ENCODE peak calls at places on chromosomes 12 and 14, in eight cellular contexts. One of them, this sample, is unnamed.

GRCh38 chr12:68977909-68978610 is 45.1 kb upstream of the CPM start:
- DNase-seq in kidney epithelial cell: no peak
- DNase-seq in tibial nerve: no peak
- DNase-seq in AG04450: no peak
- DNase-seq in GM13976: no peak
- DNase-seq in Panc1: no peak
- DNase-seq in body of pancreas: no peak
- DNase-seq in left ventricle myocardium inferior: no peak
- DNase-seq in this sample: no peak

GRCh38 chr12:57165741-57166140 is 18.3 kb upstream of the LRP1-AS start:
- DNase-seq in left ventricle myocardium inferior: no peak
- DNase-seq in kidney epithelial cell: no peak
- DNase-seq in tibial nerve: no peak
- DNase-seq in Panc1: no peak
- DNase-seq in AG04450: no peak
- DNase-seq in body of pancreas: no peak
- DNase-seq in GM13976: no peak
- DNase-seq in this sample: no peak

GRCh38 chr12:89943461-89943860 is 234.8 kb upstream of the ATP2B1 start:
- DNase-seq in AG04450: no peak
- DNase-seq in left ventricle myocardium inferior: no peak
- DNase-seq in body of pancreas: no peak
- DNase-seq in tibial nerve: no peak
- DNase-seq in GM13976: no peak
- DNase-seq in kidney epithelial cell: no peak
- DNase-seq in Panc1: no peak
- DNase-seq in this sample: no peak

GRCh38 chr14:49876563-49877127 is 16.2 kb upstream of the ARF6 start:
- DNase-seq in kidney epithelial cell: no peak
- DNase-seq in AG04450: no peak
- DNase-seq in Panc1: no peak
- DNase-seq in tibial nerve: no peak
- DNase-seq in body of pancreas: no peak
- DNase-seq in left ventricle myocardium inferior: no peak
- DNase-seq in GM13976: no peak
- DNase-seq in this sample: no peak

GRCh38 chr12:131834798-131835615 is 6.8 kb downstream of the MMP17 start:
- DNase-seq in Panc1: no peak
- DNase-seq in AG04450: no peak
- DNase-seq in GM13976: no peak
- DNase-seq in kidney epithelial cell: no peak
- DNase-seq in left ventricle myocardium inferior: no peak
- DNase-seq in body of pancreas: no peak
- DNase-seq in tibial nerve: no peak
- DNase-seq in this sample: no peak

GRCh38 chr12:6307521-6307920 is 3.0 kb upstream of the PLEKHG6 start:
- DNase-seq in GM13976: no peak
- DNase-seq in body of pancreas: no peak
- DNase-seq in Panc1: no peak
- DNase-seq in left ventricle myocardium inferior: no peak
- DNase-seq in kidney epithelial cell: no peak
- DNase-seq in tibial nerve: no peak
- DNase-seq in AG04450: no peak
- DNase-seq in this sample: peak

GRCh38 chr12:99234702-99235101 is 412.9 kb upstream of the GARIN6 start:
- DNase-seq in tibial nerve: no peak
- DNase-seq in left ventricle myocardium inferior: no peak
- DNase-seq in AG04450: no peak
- DNase-seq in GM13976: no peak
- DNase-seq in body of pancreas: no peak
- DNase-seq in Panc1: no peak
- DNase-seq in kidney epithelial cell: no peak
- DNase-seq in this sample: no peak

GRCh38 chr12:131251336-131252101 is 297.8 kb downstream of the ADGRD1 start:
- DNase-seq in Panc1: no peak
- DNase-seq in kidney epithelial cell: no peak
- DNase-seq in AG04450: no peak
- DNase-seq in body of pancreas: no peak
- DNase-seq in left ventricle myocardium inferior: no peak
- DNase-seq in tibial nerve: no peak
- DNase-seq in GM13976: no peak
- DNase-seq in this sample: no peak

GRCh38 chr12:116148844-116149243 is 128.6 kb downstream of the MED13L start:
- DNase-seq in left ventricle myocardium inferior: no peak
- DNase-seq in AG04450: no peak
- DNase-seq in GM13976: no peak
- DNase-seq in tibial nerve: no peak
- DNase-seq in kidney epithelial cell: no peak
- DNase-seq in Panc1: no peak
- DNase-seq in body of pancreas: no peak
- DNase-seq in this sample: no peak

GRCh38 chr12:66087365-66087943 is 43.1 kb downstream of the LLPH start:
- DNase-seq in GM13976: peak
- DNase-seq in left ventricle myocardium inferior: peak
- DNase-seq in Panc1: peak
- DNase-seq in tibial nerve: peak
- DNase-seq in body of pancreas: peak
- DNase-seq in kidney epithelial cell: no peak
- DNase-seq in AG04450: peak
- DNase-seq in this sample: peak

GRCh38 chr14:95998656-95999055 is 40.5 kb upstream of the C14orf132 start:
- DNase-seq in kidney epithelial cell: no peak
- DNase-seq in tibial nerve: no peak
- DNase-seq in body of pancreas: no peak
- DNase-seq in GM13976: no peak
- DNase-seq in left ventricle myocardium inferior: no peak
- DNase-seq in AG04450: peak
- DNase-seq in Panc1: no peak
- DNase-seq in this sample: no peak

GRCh38 chr12:95169368-95169767 is 47.9 kb downstream of the FGD6 start:
- DNase-seq in AG04450: peak
- DNase-seq in Panc1: no peak
- DNase-seq in GM13976: no peak
- DNase-seq in body of pancreas: peak
- DNase-seq in left ventricle myocardium inferior: no peak
- DNase-seq in tibial nerve: no peak
- DNase-seq in kidney epithelial cell: peak
- DNase-seq in this sample: no peak

GRCh38 chr14:64680675-64681060 is 23.6 kb upstream of the PLEKHG3 start:
- DNase-seq in GM13976: no peak
- DNase-seq in AG04450: no peak
- DNase-seq in body of pancreas: no peak
- DNase-seq in kidney epithelial cell: no peak
- DNase-seq in left ventricle myocardium inferior: no peak
- DNase-seq in tibial nerve: no peak
- DNase-seq in Panc1: no peak
- DNase-seq in this sample: no peak

GRCh38 chr14:64683264-64683663 is 21.0 kb upstream of the PLEKHG3 start:
- DNase-seq in AG04450: no peak
- DNase-seq in kidney epithelial cell: no peak
- DNase-seq in Panc1: no peak
- DNase-seq in GM13976: no peak
- DNase-seq in body of pancreas: no peak
- DNase-seq in left ventricle myocardium inferior: no peak
- DNase-seq in tibial nerve: no peak
- DNase-seq in this sample: no peak

GRCh38 chr14:64684091-64684490 is 20.1 kb upstream of the PLEKHG3 start:
- DNase-seq in tibial nerve: no peak
- DNase-seq in GM13976: no peak
- DNase-seq in AG04450: peak
- DNase-seq in body of pancreas: peak
- DNase-seq in Panc1: no peak
- DNase-seq in kidney epithelial cell: no peak
- DNase-seq in left ventricle myocardium inferior: peak
- DNase-seq in this sample: no peak

GRCh38 chr14:64682843-64683242 is 21.4 kb upstream of the PLEKHG3 start:
- DNase-seq in GM13976: no peak
- DNase-seq in left ventricle myocardium inferior: no peak
- DNase-seq in tibial nerve: no peak
- DNase-seq in body of pancreas: no peak
- DNase-seq in AG04450: no peak
- DNase-seq in Panc1: no peak
- DNase-seq in kidney epithelial cell: no peak
- DNase-seq in this sample: no peak

GRCh38 chr14:64682173-64682710 is 22.0 kb upstream of the PLEKHG3 start:
- DNase-seq in Panc1: no peak
- DNase-seq in kidney epithelial cell: no peak
- DNase-seq in body of pancreas: peak
- DNase-seq in tibial nerve: peak
- DNase-seq in GM13976: no peak
- DNase-seq in left ventricle myocardium inferior: peak
- DNase-seq in AG04450: no peak
- DNase-seq in this sample: no peak
- TF ChIP-seq CTCF in Panc1: no peak
- TF ChIP-seq CTCF in kidney epithelial cell: peak
- TF ChIP-seq CTCF in body of pancreas: peak
- TF ChIP-seq CTCF in tibial nerve: no peak
- TF ChIP-seq CTCF in GM13976: no peak
- TF ChIP-seq CTCF in left ventricle myocardium inferior: no peak
- TF ChIP-seq CTCF in AG04450: no peak
- TF ChIP-seq CTCF in this sample: no peak

DNA sequence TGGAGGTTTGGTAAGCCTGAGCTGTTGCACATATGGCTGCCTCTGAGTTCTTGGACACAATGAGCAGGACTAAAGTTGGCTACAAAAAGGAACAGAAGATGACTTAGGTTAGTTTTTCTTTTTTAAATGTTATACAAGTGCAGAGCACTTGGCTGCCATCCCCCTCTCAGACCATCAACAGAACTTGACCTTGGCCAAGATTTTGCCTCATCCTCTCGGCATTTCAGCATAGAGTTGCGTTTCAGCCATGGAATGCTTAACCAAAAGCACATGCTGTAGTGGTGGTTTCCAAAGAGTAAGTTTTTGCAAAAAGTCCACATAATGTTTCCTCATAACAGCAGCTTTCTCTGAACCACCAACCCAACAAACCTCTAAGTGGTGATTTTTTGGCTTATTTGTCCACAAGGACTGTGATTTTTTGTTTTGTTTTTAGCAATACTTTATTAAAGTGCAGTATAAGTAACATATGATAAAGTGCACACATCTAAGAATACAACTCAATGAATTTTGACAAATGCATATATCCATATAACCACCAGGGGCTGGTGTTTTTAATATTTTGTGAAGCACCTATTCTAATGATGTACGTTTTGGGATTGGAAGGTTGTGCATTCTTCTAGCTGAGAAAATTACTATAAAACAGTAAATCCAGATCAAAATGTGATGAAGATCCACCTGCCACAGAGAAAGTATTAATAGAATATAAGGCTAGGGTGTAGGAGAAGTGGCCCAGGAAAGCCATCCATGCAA is 12.1 kb upstream of the GALNT16 start:
- DNase-seq in GM13976: no peak
- DNase-seq in kidney epithelial cell: no peak
- DNase-seq in left ventricle myocardium inferior: no peak
- DNase-seq in body of pancreas: no peak
- DNase-seq in Panc1: no peak
- DNase-seq in tibial nerve: peak
- DNase-seq in AG04450: peak
- DNase-seq in this sample: no peak
- TF ChIP-seq CTCF in GM13976: no peak
- TF ChIP-seq CTCF in kidney epithelial cell: peak
- TF ChIP-seq CTCF in left ventricle myocardium inferior: peak
- TF ChIP-seq CTCF in body of pancreas: no peak
- TF ChIP-seq CTCF in Panc1: peak
- TF ChIP-seq CTCF in tibial nerve: peak
- TF ChIP-seq CTCF in AG04450: peak
- TF ChIP-seq CTCF in this sample: no peak

DNA sequence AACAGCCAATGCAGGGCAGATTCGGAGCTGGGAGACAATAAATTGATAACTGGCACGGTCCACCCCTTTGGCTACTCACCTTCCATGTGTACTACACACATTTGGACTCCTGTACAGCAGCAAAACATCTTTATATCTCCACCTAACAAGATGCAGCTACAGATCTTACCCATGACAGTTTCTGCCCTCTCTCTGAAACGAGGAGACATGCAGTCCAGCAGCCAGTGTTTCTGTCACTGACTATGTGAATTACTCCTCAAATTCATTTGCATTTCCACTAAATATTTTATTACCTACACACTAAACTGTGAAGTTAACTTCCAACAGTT is 58.7 kb upstream of the BEGAIN start:
- DNase-seq in body of pancreas: no peak
- DNase-seq in left ventricle myocardium inferior: no peak
- DNase-seq in kidney epithelial cell: no peak
- DNase-seq in GM13976: no peak
- DNase-seq in Panc1: no peak
- DNase-seq in AG04450: no peak
- DNase-seq in tibial nerve: no peak
- DNase-seq in this sample: no peak
- TF ChIP-seq CTCF in body of pancreas: no peak
- TF ChIP-seq CTCF in left ventricle myocardium inferior: peak
- TF ChIP-seq CTCF in kidney epithelial cell: no peak
- TF ChIP-seq CTCF in GM13976: no peak
- TF ChIP-seq CTCF in Panc1: peak
- TF ChIP-seq CTCF in AG04450: no peak
- TF ChIP-seq CTCF in tibial nerve: no peak
- TF ChIP-seq CTCF in this sample: no peak

GRCh38 chr12:46135750-46136149 is 133.1 kb downstream of the SLC38A1 start:
- DNase-seq in body of pancreas: no peak
- DNase-seq in Panc1: no peak
- DNase-seq in tibial nerve: no peak
- DNase-seq in GM13976: no peak
- DNase-seq in kidney epithelial cell: no peak
- DNase-seq in AG04450: no peak
- DNase-seq in left ventricle myocardium inferior: no peak
- DNase-seq in this sample: no peak

GRCh38 chr12:46134852-46135251 is 134.0 kb downstream of the SLC38A1 start:
- DNase-seq in Panc1: no peak
- DNase-seq in body of pancreas: no peak
- DNase-seq in left ventricle myocardium inferior: no peak
- DNase-seq in GM13976: no peak
- DNase-seq in kidney epithelial cell: no peak
- DNase-seq in AG04450: no peak
- DNase-seq in tibial nerve: no peak
- DNase-seq in this sample: no peak

GRCh38 chr12:46133751-46134150 is 135.1 kb downstream of the SLC38A1 start:
- DNase-seq in GM13976: no peak
- DNase-seq in Panc1: no peak
- DNase-seq in body of pancreas: no peak
- DNase-seq in AG04450: no peak
- DNase-seq in left ventricle myocardium inferior: no peak
- DNase-seq in kidney epithelial cell: no peak
- DNase-seq in tibial nerve: no peak
- DNase-seq in this sample: no peak

GRCh38 chr12:46134205-46134811 is 134.5 kb downstream of the SLC38A1 start:
- DNase-seq in tibial nerve: no peak
- DNase-seq in left ventricle myocardium inferior: no peak
- DNase-seq in body of pancreas: no peak
- DNase-seq in AG04450: no peak
- DNase-seq in Panc1: no peak
- DNase-seq in GM13976: no peak
- DNase-seq in kidney epithelial cell: no peak
- DNase-seq in this sample: no peak

DNA sequence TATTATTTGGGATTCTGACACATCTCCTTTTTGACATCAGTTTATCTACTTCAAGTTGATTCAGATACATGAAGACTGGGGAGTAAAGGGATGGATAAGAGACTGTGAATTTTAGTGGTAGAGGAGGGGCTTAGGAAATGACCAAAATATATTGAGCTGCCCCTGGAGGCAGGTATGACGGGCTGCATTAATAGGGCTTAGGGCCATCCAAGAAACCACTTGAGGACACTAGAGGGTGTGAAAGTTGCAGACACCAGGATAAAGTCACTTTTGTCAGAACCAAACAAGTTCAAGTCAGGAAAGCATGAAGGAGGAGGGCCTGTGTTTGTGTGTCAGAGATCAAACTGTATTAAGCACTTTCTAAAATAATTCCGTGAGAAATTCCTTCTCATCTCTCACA is 137.1 kb downstream of the SLC38A1 start:
- DNase-seq in left ventricle myocardium inferior: no peak
- DNase-seq in AG04450: no peak
- DNase-seq in Panc1: no peak
- DNase-seq in GM13976: no peak
- DNase-seq in tibial nerve: no peak
- DNase-seq in kidney epithelial cell: no peak
- DNase-seq in body of pancreas: no peak
- DNase-seq in this sample: no peak
- TF ChIP-seq CTCF in left ventricle myocardium inferior: peak
- TF ChIP-seq CTCF in AG04450: no peak
- TF ChIP-seq CTCF in Panc1: peak
- TF ChIP-seq CTCF in GM13976: no peak
- TF ChIP-seq CTCF in tibial nerve: no peak
- TF ChIP-seq CTCF in kidney epithelial cell: peak
- TF ChIP-seq CTCF in body of pancreas: no peak
- TF ChIP-seq CTCF in this sample: no peak